ENCODE peak calls at places on chromosomes 2 and 18, in five cellular contexts. J is HCT116, E is H1, M is K562, N is SK-N-SH. O is an unnamed sample.

GRCh38 chr2:239260546-239261327 is 140.1 kb downstream of the HDAC4 start:
- DNase-seq in J (no peak), E (no peak), M (no peak), N (no peak), O (no peak)

GRCh38 chr2:235106874-235107639 is 155.2 kb downstream of the SH3BP4 start:
- DNase-seq in J (peak; percentile 56), E (peak; percentile 31), M (peak; percentile 9), N (peak; percentile 84), O (peak; percentile 60)

GRCh38 chr18:36493349-36494281 is 196.1 kb downstream of the FHOD3 start:
- DNase-seq in J (no peak), E (no peak), M (no peak), N (no peak), O (no peak)

GRCh38 chr2:37489536-37489935 is 145.1 kb downstream of the QPCT start:
- DNase-seq in J (no peak), E (no peak), M (no peak), N (no peak), O (no peak)

GRCh38 chr2:30294147-30294546 is 62.8 kb downstream of the LBH start:
- DNase-seq in J (no peak), E (no peak), M (no peak), N (no peak), O (no peak)

GRCh38 chr2:219230201-219230540 is 565 bp downstream of the ANKZF1 start:
- DNase-seq in J (no peak), E (no peak), M (peak; percentile 32), N (peak; percentile 65), O (no peak)

GRCh38 chr2:164606557-164606956 is 14.7 kb downstream of the GRB14 start:
- DNase-seq in J (no peak), E (no peak), M (no peak), N (no peak), O (no peak)

GRCh38 chr2:172210599-172210998 is 107.9 kb upstream of the DLX2 start:
- DNase-seq in J (no peak), E (no peak), M (no peak), N (no peak), O (no peak)

GRCh38 chr2:207182916-207183315 is 17.2 kb upstream of the KLF7 start:
- DNase-seq in J (no peak), E (no peak), M (no peak), N (no peak), O (no peak)
- TF ChIP-seq JUND in J (no peak), E (no peak), M (no peak), N (no peak), O (no peak)

DNA sequence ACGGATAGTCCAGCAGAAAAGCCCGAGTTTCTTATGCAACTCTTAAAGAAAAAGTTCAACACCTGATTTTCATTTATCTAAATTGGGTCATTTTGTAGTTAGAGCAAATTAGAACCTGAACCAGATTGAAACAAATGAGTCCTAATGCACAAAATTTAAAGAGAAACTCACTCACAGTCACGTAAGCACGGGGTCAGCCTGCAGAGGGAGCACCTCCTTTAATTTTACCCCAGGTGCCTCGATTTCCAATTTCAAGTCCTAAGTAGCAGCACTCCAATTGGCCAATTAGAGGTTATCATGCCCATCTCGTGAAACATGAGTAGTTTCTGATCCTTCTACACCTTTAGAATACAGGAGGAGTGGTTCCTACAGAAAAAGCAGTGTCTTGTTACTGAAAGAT is 1929.7 kb upstream of the LRRTM1 start:
- DNase-seq in J (no peak), E (no peak), M (no peak), N (no peak), O (no peak)
- TF ChIP-seq JUND in J (no peak), E (no peak), M (no peak), N (no peak), O (no peak)

GRCh38 chr18:34697233-34697632 is 12.9 kb upstream of the DTNA start:
- DNase-seq in J (no peak), E (no peak), M (no peak), N (no peak), O (no peak)
- TF ChIP-seq JUND in J (no peak), E (no peak), M (no peak), N (no peak), O (no peak)

DNA sequence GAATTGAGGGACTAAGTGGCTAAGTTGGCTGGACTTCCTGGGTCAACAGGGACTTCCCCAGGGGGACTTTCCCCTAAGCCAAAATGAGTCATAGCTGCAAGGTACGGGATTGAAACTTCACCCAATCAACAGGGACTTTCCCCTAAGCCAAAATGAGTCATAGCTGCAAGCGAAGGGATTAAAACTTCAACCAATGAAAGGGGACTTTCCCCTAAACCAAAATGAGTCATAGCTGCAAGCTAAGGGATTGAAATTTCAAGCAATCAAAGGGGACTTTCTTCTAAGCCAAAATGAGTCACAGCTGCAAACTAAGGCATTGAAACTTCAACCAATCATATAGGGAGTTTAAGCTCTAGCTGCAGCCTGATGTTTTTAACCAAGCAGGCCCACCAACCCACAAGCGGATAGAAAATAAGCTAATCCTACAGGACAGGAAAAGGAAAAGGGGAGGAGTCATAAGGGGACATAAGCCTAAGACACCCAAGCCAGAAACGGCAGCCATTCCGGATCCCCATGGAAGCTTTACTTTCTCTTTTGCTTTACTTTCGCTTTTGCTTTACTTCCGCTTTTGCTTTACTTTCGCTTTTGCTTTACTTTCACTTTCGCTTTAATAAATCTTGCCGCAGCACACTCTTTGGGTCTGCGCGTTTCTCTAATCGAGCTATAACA is 1375.4 kb upstream of the CELF4 start:
- DNase-seq in J (peak; percentile 77), E (no peak), M (peak; percentile 15), N (no peak), O (peak; percentile 26)
- TF ChIP-seq JUND in J (peak; percentile 68), E (peak; percentile 52), M (peak; percentile 55), N (no peak), O (no peak)

GRCh38 chr18:55768255-55768654 is 180.3 kb upstream of the TCF4 start:
- DNase-seq in J (no peak), E (no peak), M (no peak), N (no peak), O (no peak)
- TF ChIP-seq JUND in J (no peak), E (peak; percentile 97), M (no peak), N (peak; percentile 59), O (no peak)